ENCODE peak calls at places on chromosomes 13 and 19, in seven cellular contexts. L is mucosa of descending colon, F is cerebellar nuclear complex, D is psoas muscle, I is WTC11, B is choroid plexus epithelial cell, V is neural crest cell. R is an unnamed sample.

GRCh38 chr13:41139296-41139966 is 6.8 kb upstream of the KBTBD6 start:
- DNase-seq in D (no peak), V (no peak), F (no peak), B (no peak), L (no peak), I (no peak), R (no peak)

GRCh38 chr19:7595466-7596133 is at the start of gene CAMSAP3:
- DNase-seq in I (peak), F (no peak), V (peak), B (no peak), D (no peak), L (peak), R (peak)

GRCh38 chr13:25177012-25177411 is 4.9 kb upstream of the AMER2 start:
- DNase-seq in D (no peak), I (no peak), F (peak), L (no peak), V (no peak), B (no peak), R (no peak)

GRCh38 chr19:35379992-35380391 is 9.1 kb downstream of the GPR42 start:
- DNase-seq in F (no peak), D (no peak), V (no peak), L (no peak), I (no peak), B (no peak), R (no peak)

GRCh38 chr13:65597839-65598818 is 1632.0 kb downstream of the PCDH9 start:
- DNase-seq in I (no peak), L (no peak), B (peak), V (no peak), F (no peak), D (no peak), R (no peak)

GRCh38 chr19:15551183-15552004 is 43.1 kb downstream of the CYP4F22 start:
- DNase-seq in L (peak), B (no peak), D (no peak), V (no peak), I (peak), F (no peak), R (no peak)

GRCh38 chr13:60591348-60591747 is 194.3 kb downstream of the TDRD3 start:
- DNase-seq in D (no peak), F (no peak), B (peak), V (no peak), I (no peak), L (no peak), R (no peak)

GRCh38 chr19:38702278-38702677 is 42.0 kb downstream of the CAPN12 start:
- DNase-seq in B (no peak), I (no peak), L (no peak), V (no peak), D (no peak), F (no peak), R (no peak)

GRCh38 chr19:18800636-18801035 is 9.5 kb upstream of the COMP start:
- DNase-seq in I (no peak), B (no peak), L (no peak), D (no peak), V (no peak), F (no peak), R (no peak)

GRCh38 chr13:73513751-73514150 is 454.9 kb downstream of the KLF5 start:
- DNase-seq in V (no peak), B (no peak), I (no peak), D (no peak), L (no peak), F (no peak), R (no peak)

GRCh38 chr13:110593430-110594130 is 21.8 kb upstream of the NAXD start:
- DNase-seq in B (peak), D (no peak), V (no peak), F (peak), I (no peak), L (peak), R (peak)

GRCh38 chr19:19405919-19406877 is 723 bp downstream of the GATAD2A start:
- DNase-seq in L (peak), F (no peak), B (peak), V (peak), I (peak), D (peak), R (peak)

GRCh38 chr19:28977826-28978225 is 235.1 kb downstream of the UQCRFS1 start:
- DNase-seq in L (no peak), D (no peak), B (no peak), I (peak), V (no peak), F (no peak), R (no peak)

GRCh38 chr13:112444416-112445399 is 68.6 kb downstream of the SPACA7 start:
- DNase-seq in V (no peak), B (no peak), L (no peak), D (no peak), F (no peak), I (no peak), R (no peak)

GRCh38 chr19:31232220-31232619 is 117.0 kb downstream of the TSHZ3 start:
- DNase-seq in D (no peak), L (no peak), I (no peak), B (peak), F (no peak), V (no peak), R (no peak)

GRCh38 chr19:7817801-7818200 is 12.2 kb upstream of the EVI5L start:
- DNase-seq in I (no peak), B (no peak), D (no peak), L (no peak), V (no peak), F (no peak), R (no peak)

GRCh38 chr19:49114630-49115363 is 627 bp downstream of the LIN7B start:
- DNase-seq in L (peak), V (peak), F (peak), I (peak), B (peak), D (peak), R (peak)

GRCh38 chr13:111058796-111059506 is 56.2 kb upstream of the ARHGEF7 start:
- DNase-seq in L (no peak), D (no peak), F (no peak), B (peak), V (no peak), I (no peak), R (no peak)

GRCh38 chr13:98143601-98144500 is 957 bp downstream of the FARP1 start:
- DNase-seq in I (peak), D (peak), L (peak), F (no peak), B (peak), V (peak), R (peak)

GRCh38 chr19:18002347-18002850 is 5.6 kb upstream of the ARRDC2 start:
- DNase-seq in V (no peak), D (peak), L (no peak), I (no peak), F (no peak), B (no peak), R (peak)

GRCh38 chr19:13298565-13299481 is 148.6 kb downstream of the IER2 start:
- DNase-seq in B (no peak), D (no peak), V (no peak), I (peak), L (no peak), F (no peak), R (no peak)